ENCODE peak calls at places on chromosomes 16 and 17, in eight cellular contexts. C is suprapubic skin, I is RWPE2, K is stomach, E is prostate gland, X is left ventricle myocardium inferior, G is HCT116, N is heart right ventricle. W is an unnamed sample.

GRCh38 chr16:12461201-12461600 is 342.5 kb downstream of the CPPED1 start:
- DNase-seq in C (no peak), I (no peak), K (no peak), E (no peak), X (no peak), G (no peak), N (no peak), W (no peak)

GRCh38 chr16:27572711-27573110 is 22.8 kb downstream of the KATNIP start:
- DNase-seq in C (no peak), I (no peak), K (no peak), E (no peak), X (no peak), G (no peak), N (no peak), W (no peak)

GRCh38 chr17:41442772-41443171 is 2.0 kb upstream of the KRT38 start:
- DNase-seq in C (no peak), I (no peak), K (no peak), E (no peak), X (no peak), G (no peak), N (no peak), W (no peak)

GRCh38 chr16:56262148-56262878 is 71.0 kb downstream of the GNAO1 start:
- DNase-seq in C (no peak), I (no peak), K (no peak), E (no peak), X (no peak), G (no peak), N (no peak), W (no peak)

GRCh38 chr16:69772560-69773254 is 10.6 kb downstream of the WWP2 start:
- DNase-seq in C (no peak), I (no peak), K (no peak), E (no peak), X (no peak), G (no peak), N (no peak), W (no peak)

GRCh38 chr17:29145289-29146058 is 34.7 kb downstream of the MYO18A start:
- DNase-seq in C (no peak), I (no peak), K (peak), E (peak), X (peak), G (no peak), N (peak), W (no peak)

GRCh38 chr17:80588687-80589086 is 44.0 kb downstream of the RPTOR start:
- DNase-seq in C (no peak), I (no peak), K (no peak), E (no peak), X (no peak), G (no peak), N (no peak), W (no peak)

GRCh38 chr16:31356566-31357323 is 1.8 kb downstream of the ITGAX start:
- DNase-seq in C (peak), I (peak), K (no peak), E (no peak), X (no peak), G (no peak), N (no peak), W (no peak)

GRCh38 chr17:34728771-34729310 is 149.5 kb downstream of the TMEM132E start:
- DNase-seq in C (peak), I (no peak), K (no peak), E (no peak), X (no peak), G (no peak), N (no peak), W (no peak)

GRCh38 chr17:49707246-49707607 is 537 bp downstream of the SLC35B1 start:
- DNase-seq in C (no peak), I (no peak), K (no peak), E (no peak), X (no peak), G (no peak), N (no peak), W (no peak)

GRCh38 chr16:49350265-49351103 is 23.1 kb upstream of the C16orf78 start:
- DNase-seq in C (peak), I (no peak), K (peak), E (peak), X (peak), G (peak), N (peak), W (no peak)

GRCh38 chr17:7440823-7441174 is 1.5 kb downstream of the FGF11 start:
- DNase-seq in C (no peak), I (peak), K (no peak), E (no peak), X (peak), G (no peak), N (peak), W (no peak)

GRCh38 chr17:63452091-63452978 is 6.2 kb upstream of the CYB561 start:
- DNase-seq in C (no peak), I (no peak), K (no peak), E (no peak), X (no peak), G (no peak), N (no peak), W (no peak)

GRCh38 chr17:66533572-66533971 is 231.2 kb downstream of the PRKCA start:
- DNase-seq in C (no peak), I (no peak), K (no peak), E (peak), X (no peak), G (no peak), N (no peak), W (no peak)
- H3K27ac ChIP-seq in C (no peak), I (no peak), K (peak), E (peak), X (no peak), G (no peak), N (no peak), W (peak)

DNA sequence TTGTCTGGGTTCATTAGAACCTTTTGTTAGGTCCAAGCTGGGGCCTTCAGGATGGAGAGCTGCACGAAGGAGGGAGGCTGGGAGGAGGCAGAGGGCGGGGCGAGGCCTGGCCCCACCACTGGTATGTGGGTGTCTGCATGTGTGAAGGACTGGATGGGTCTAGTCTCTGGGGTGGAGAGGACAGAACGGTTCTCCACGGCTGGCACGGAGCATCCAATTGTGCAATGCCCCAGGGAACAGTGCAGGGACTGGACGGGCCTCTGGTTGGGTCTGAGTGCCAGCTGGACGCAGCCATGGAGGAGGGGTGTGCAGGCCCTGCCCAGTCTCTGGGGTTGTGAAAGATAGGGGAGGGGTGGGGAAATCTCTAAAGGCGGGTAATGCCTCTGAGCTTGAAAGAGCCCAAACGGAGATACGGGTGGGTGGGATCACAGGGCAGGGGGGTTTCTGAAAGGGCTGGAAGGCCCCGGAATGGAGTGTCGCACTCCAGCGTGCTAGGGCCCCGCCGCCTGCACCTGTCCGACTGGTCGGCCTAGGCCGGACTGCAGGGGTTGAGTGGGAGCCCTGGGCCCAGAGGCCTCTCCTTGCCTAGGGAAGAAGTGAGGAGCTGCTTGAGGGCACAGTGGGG is 1.6 kb downstream of the PPL start:
- DNase-seq in C (peak), I (no peak), K (peak), E (peak), X (peak), G (no peak), N (peak), W (peak)
- H3K4me3 ChIP-seq in C (peak), I (peak), K (peak), E (peak), X (peak), G (peak), N (peak), W (peak)

DNA sequence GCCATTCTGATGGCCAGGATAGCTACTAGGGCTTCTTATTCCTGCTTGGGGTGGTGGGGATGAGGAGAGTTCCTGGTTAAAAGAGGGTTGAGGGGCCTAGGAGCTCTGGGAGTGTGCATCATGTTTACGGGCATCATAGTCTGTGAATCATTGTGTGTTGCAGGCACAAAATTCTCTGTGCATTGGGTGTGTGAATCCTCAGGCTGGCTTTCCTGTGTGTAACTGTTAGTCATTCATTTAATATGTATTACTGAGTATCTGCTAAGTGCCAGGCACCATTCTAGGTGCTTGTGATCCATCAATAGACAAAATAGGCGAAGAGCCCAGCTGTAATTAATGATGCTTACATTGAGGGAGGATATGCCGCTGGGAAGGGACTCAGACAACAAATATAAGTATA is 5.8 kb downstream of the PPY start:
- DNase-seq in C (no peak), I (no peak), K (no peak), E (no peak), X (no peak), G (no peak), N (no peak), W (no peak)
- H3K27ac ChIP-seq in C (no peak), I (no peak), K (no peak), E (no peak), X (no peak), G (no peak), N (no peak), W (no peak)

GRCh38 chr17:57954421-57955182 is 610 bp downstream of the CUEDC1 start:
- DNase-seq in C (peak), I (no peak), K (peak), E (peak), X (peak), G (no peak), N (peak), W (peak)

GRCh38 chr17:57957886-57958285 is 2.7 kb upstream of the CUEDC1 start:
- DNase-seq in C (peak), I (peak), K (no peak), E (no peak), X (no peak), G (no peak), N (no peak), W (peak)

GRCh38 chr17:57955183-57955952 is at the start of gene CUEDC1:
- DNase-seq in C (no peak), I (peak), K (peak), E (peak), X (peak), G (no peak), N (peak), W (peak)

GRCh38 chr17:57957120-57957850 is 2.1 kb upstream of the CUEDC1 start:
- DNase-seq in C (peak), I (peak), K (peak), E (no peak), X (no peak), G (no peak), N (no peak), W (peak)

GRCh38 chr17:57956311-57957119 is 1.3 kb upstream of the CUEDC1 start:
- DNase-seq in C (peak), I (peak), K (peak), E (no peak), X (no peak), G (no peak), N (no peak), W (no peak)
- H3K4me3 ChIP-seq in C (no peak), I (no peak), K (no peak), E (no peak), X (no peak), G (peak), N (no peak), W (no peak)

W was measured in esophagus muscularis mucosa.